ENCODE peak calls at places on chromosome 18, in nine cellular contexts. C, W, J, A, N, H, U, Y and S are unnamed samples.

GRCh38 chr18:23188391-23188790 is 53.1 kb downstream of the CABLES1 start:
- DNase-seq in A (no peak), W (no peak), H (no peak), U (no peak), C (no peak), J (no peak), Y (no peak), N (no peak), S (no peak)

GRCh38 chr18:50128506-50129271 is 66.3 kb downstream of the MYO5B start:
- DNase-seq in U (no peak), N (peak), Y (no peak), W (no peak), A (no peak), J (no peak), H (peak), C (no peak), S (no peak)

GRCh38 chr18:11859903-11860407 is 8.7 kb downstream of the CHMP1B start:
- DNase-seq in Y (no peak), U (peak), C (peak), A (no peak), J (no peak), H (no peak), N (no peak), W (no peak), S (peak)

GRCh38 chr18:49570836-49571235 is 9.0 kb downstream of the LIPG start:
- DNase-seq in W (no peak), N (no peak), Y (no peak), J (no peak), C (no peak), H (no peak), U (no peak), A (no peak), S (no peak)

GRCh38 chr18:40662898-40663437 is 1292.1 kb upstream of the PIK3C3 start:
- DNase-seq in J (no peak), U (no peak), H (no peak), N (no peak), A (no peak), C (no peak), Y (no peak), W (no peak), S (no peak)

GRCh38 chr18:55763298-55763697 is 175.3 kb upstream of the TCF4 start:
- DNase-seq in J (no peak), U (peak), H (no peak), W (no peak), A (no peak), N (no peak), Y (no peak), C (peak), S (peak)

GRCh38 chr18:59971871-59972270 is 72.1 kb downstream of the PMAIP1 start:
- DNase-seq in A (no peak), J (no peak), Y (no peak), H (no peak), N (no peak), U (no peak), W (no peak), C (no peak), S (no peak)

GRCh38 chr18:6781846-6782245 is 52.3 kb downstream of the ARHGAP28 start:
- DNase-seq in A (no peak), C (no peak), J (no peak), W (no peak), H (no peak), Y (no peak), N (no peak), U (peak), S (no peak)

GRCh38 chr18:415627-416612 is 84.6 kb downstream of the COLEC12 start:
- DNase-seq in A (no peak), N (no peak), U (peak), W (no peak), Y (no peak), J (no peak), H (no peak), C (no peak), S (no peak)

GRCh38 chr18:50631831-50632285 is 72.0 kb downstream of the MAPK4 start:
- DNase-seq in J (no peak), U (no peak), C (no peak), N (no peak), A (no peak), Y (no peak), W (no peak), H (no peak), S (no peak)

GRCh38 chr18:78582131-78582789 is 397.4 kb upstream of the SALL3 start:
- DNase-seq in N (no peak), U (no peak), H (no peak), W (no peak), J (no peak), A (no peak), C (no peak), Y (no peak), S (no peak)

GRCh38 chr18:5729983-5730699 is 165.2 kb downstream of the TMEM200C start:
- DNase-seq in N (no peak), W (no peak), A (no peak), H (no peak), J (no peak), U (no peak), Y (no peak), C (no peak), S (no peak)

GRCh38 chr18:49400398-49401072 is 59.9 kb downstream of the DYM start:
- DNase-seq in N (no peak), H (no peak), Y (no peak), U (peak), J (no peak), C (no peak), A (no peak), W (no peak), S (no peak)

GRCh38 chr18:59357928-59358327 is 1.1 kb downstream of the LMAN1 start:
- DNase-seq in H (no peak), C (no peak), J (no peak), Y (no peak), A (peak), N (peak), U (peak), W (peak), S (peak)